ENCODE peak calls at places on chromosomes 6 and 20, in seven cellular contexts. N, X, G, S, U, Y and W are unnamed samples.

GRCh38 chr6:19824058-19824807 is 12.9 kb upstream of the ID4 start:
- DNase-seq in N (no peak), X (no peak), G (no peak), S (no peak), U (no peak), Y (no peak), W (no peak)

GRCh38 chr20:13338999-13339411 is 117.9 kb downstream of the ISM1 start:
- DNase-seq in N (no peak), X (no peak), G (peak; percentile 64), S (no peak), U (no peak), Y (no peak), W (no peak)

GRCh38 chr6:19662911-19663310 is 174.3 kb upstream of the ID4 start:
- DNase-seq in N (no peak), X (no peak), G (no peak), S (no peak), U (no peak), Y (no peak), W (no peak)

GRCh38 chr6:95227301-95227700 is 350.0 kb upstream of the MANEA start:
- DNase-seq in N (no peak), X (no peak), G (no peak), S (no peak), U (peak; percentile 72), Y (no peak), W (no peak)

GRCh38 chr6:57109905-57110304 is 19.9 kb downstream of the ZNF451 start:
- DNase-seq in N (no peak), X (no peak), G (no peak), S (no peak), U (no peak), Y (no peak), W (no peak)

GRCh38 chr6:119454694-119455093 is 105.1 kb upstream of the MAN1A1 start:
- DNase-seq in N (no peak), X (peak; percentile 40), G (no peak), S (no peak), U (no peak), Y (no peak), W (no peak)

GRCh38 chr6:38184041-38184779 is 364.7 kb downstream of the ZFAND3 start:
- DNase-seq in N (no peak), X (no peak), G (no peak), S (peak; percentile 25), U (no peak), Y (peak; percentile 31), W (peak; percentile 9)

GRCh38 chr6:140684776-140685550 is 1310.5 kb upstream of the CITED2 start:
- DNase-seq in N (no peak), X (peak; percentile 61), G (no peak), S (no peak), U (peak; percentile 7), Y (no peak), W (no peak)

GRCh38 chr6:117168296-117169059 is 96.9 kb upstream of the VGLL2 start:
- DNase-seq in N (no peak), X (no peak), G (no peak), S (no peak), U (no peak), Y (no peak), W (no peak)

GRCh38 chr6:22470454-22471368 is 98.7 kb upstream of the HDGFL1 start:
- DNase-seq in N (no peak), X (peak; percentile 79), G (peak; percentile 77), S (no peak), U (peak; percentile 91), Y (no peak), W (no peak)

GRCh38 chr6:80165143-80165542 is 58.7 kb downstream of the BCKDHB start:
- DNase-seq in N (peak; percentile 23), X (peak; percentile 75), G (no peak), S (no peak), U (no peak), Y (no peak), W (no peak)

GRCh38 chr6:46931416-46931815 is 9.7 kb upstream of the ADGRF5 start:
- DNase-seq in N (no peak), X (no peak), G (no peak), S (no peak), U (no peak), Y (no peak), W (no peak)

GRCh38 chr6:30782425-30783014 is 38.2 kb upstream of the IER3 start:
- DNase-seq in N (no peak), X (peak; percentile 22), G (no peak), S (no peak), U (no peak), Y (no peak), W (no peak)

GRCh38 chr20:1965520-1966278 is 28.2 kb downstream of the PDYN start:
- DNase-seq in N (peak; percentile 63), X (peak; percentile 62), G (peak; percentile 81), S (peak; percentile 89), U (peak; percentile 56), Y (peak; percentile 87), W (peak; percentile 89)

GRCh38 chr6:20069130-20069529 is 143.1 kb downstream of the MBOAT1 start:
- DNase-seq in N (no peak), X (no peak), G (no peak), S (no peak), U (no peak), Y (no peak), W (no peak)

GRCh38 chr6:22764521-22764920 is 195.2 kb downstream of the HDGFL1 start:
- DNase-seq in N (no peak), X (peak; percentile 38), G (no peak), S (no peak), U (no peak), Y (no peak), W (no peak)

GRCh38 chr20:34546751-34547181 is 11.8 kb upstream of the MAP1LC3A start:
- DNase-seq in N (no peak), X (no peak), G (peak; percentile 69), S (peak; percentile 79), U (peak; percentile 37), Y (no peak), W (no peak)

GRCh38 chr6:134956032-134956431 is 6.1 kb upstream of the ALDH8A1 start:
- DNase-seq in N (no peak), X (no peak), G (no peak), S (no peak), U (no peak), Y (no peak), W (no peak)

GRCh38 chr6:148954934-148955915 is 208.4 kb downstream of the UST start:
- DNase-seq in N (no peak), X (peak; percentile 48), G (no peak), S (no peak), U (peak; percentile 33), Y (no peak), W (no peak)

GRCh38 chr6:113856011-113856551 is 1.1 kb upstream of the MARCKS start:
- DNase-seq in N (no peak), X (peak; percentile 68), G (peak; percentile 51), S (peak; percentile 58), U (peak; percentile 71), Y (peak; percentile 28), W (no peak)

GRCh38 chr20:41436679-41437078 is 70.1 kb upstream of the EMILIN3 start:
- DNase-seq in N (no peak), X (no peak), G (no peak), S (no peak), U (no peak), Y (no peak), W (no peak)

GRCh38 chr6:148771212-148771601 is 24.4 kb downstream of the UST start:
- DNase-seq in N (no peak), X (no peak), G (peak; percentile 46), S (no peak), U (peak; percentile 88), Y (no peak), W (no peak)

GRCh38 chr6:15299430-15300131 is 53.7 kb downstream of the JARID2 start:
- DNase-seq in N (peak; percentile 59), X (no peak), G (peak; percentile 43), S (peak; percentile 85), U (no peak), Y (no peak), W (no peak)

GRCh38 chr6:8335371-8335770 is 100.0 kb downstream of the SLC35B3 start:
- DNase-seq in N (no peak), X (no peak), G (no peak), S (no peak), U (no peak), Y (no peak), W (no peak)

GRCh38 chr20:38222231-38222922 is 38.2 kb downstream of the KIAA1755 start:
- DNase-seq in N (peak; percentile 73), X (peak; percentile 63), G (peak; percentile 82), S (peak; percentile 85), U (peak; percentile 23), Y (peak; percentile 81), W (peak; percentile 90)